ENCODE peak calls at places on chromosomes 1 and 21, in five cellular contexts. Q is left ventricle myocardium inferior; P is aorta; H is K562; I is CD8-positive, alpha-beta T cell. B is an unnamed sample.

GRCh38 chr1:24043345-24044032 is 63.4 kb upstream of the SRSF10 start:
- DNase-seq in Q (no peak), P (no peak), H (no peak), I (no peak), B (no peak)

GRCh38 chr1:43547538-43548072 is 16.9 kb downstream of the PTPRF start:
- DNase-seq in Q (no peak), P (no peak), H (no peak), I (no peak), B (no peak)

GRCh38 chr1:108886292-108886691 is 9.5 kb downstream of the GPSM2 start:
- DNase-seq in Q (no peak), P (no peak), H (no peak), I (no peak), B (no peak)

GRCh38 chr1:44777547-44777946 is 2.2 kb downstream of the RPS8 start:
- DNase-seq in Q (no peak), P (peak; percentile 58), H (no peak), I (no peak), B (no peak)

GRCh38 chr1:172670316-172670715 is 11.4 kb downstream of the FASLG start:
- DNase-seq in Q (no peak), P (no peak), H (no peak), I (peak; percentile 28), B (no peak)

GRCh38 chr1:48222501-48223242 is at the start of gene SLC5A9:
- DNase-seq in Q (no peak), P (peak; percentile 37), H (no peak), I (no peak), B (no peak)

GRCh38 chr1:171803056-171803455 is 21.6 kb downstream of the METTL13 start:
- DNase-seq in Q (no peak), P (no peak), H (no peak), I (no peak), B (no peak)

GRCh38 chr1:6464514-6464836 is 1.5 kb downstream of the TNFRSF25 start:
- DNase-seq in Q (peak; percentile 79), P (no peak), H (peak; percentile 44), I (peak; percentile 38), B (no peak)

GRCh38 chr1:2022063-2022770 is 3.1 kb downstream of the GABRD start:
- DNase-seq in Q (no peak), P (no peak), H (no peak), I (no peak), B (no peak)

GRCh38 chr1:199551967-199552565 is 475.4 kb upstream of the NR5A2 start:
- DNase-seq in Q (no peak), P (no peak), H (peak; percentile 41), I (peak; percentile 16), B (peak; percentile 20)

GRCh38 chr1:209368864-209369598 is 214.5 kb upstream of the CAMK1G start:
- DNase-seq in Q (peak; percentile 29), P (no peak), H (no peak), I (no peak), B (no peak)

GRCh38 chr1:231584117-231584516 is 42.5 kb upstream of the DISC1 start:
- DNase-seq in Q (no peak), P (no peak), H (peak; percentile 68), I (no peak), B (no peak)

GRCh38 chr21:29080454-29080930 is 7.0 kb upstream of the CCT8 start:
- DNase-seq in Q (no peak), P (no peak), H (no peak), I (peak; percentile 23), B (no peak)

GRCh38 chr1:207034208-207034607 is 1.7 kb upstream of the C1orf116 start:
- DNase-seq in Q (no peak), P (no peak), H (peak; percentile 64), I (no peak), B (no peak)

GRCh38 chr1:81760487-81761097 is 40.1 kb upstream of the ADGRL2 start:
- DNase-seq in Q (no peak), P (no peak), H (no peak), I (no peak), B (no peak)

GRCh38 chr1:186519981-186520380 is 59.1 kb upstream of the PDC start:
- DNase-seq in Q (no peak), P (no peak), H (no peak), I (no peak), B (no peak)

GRCh38 chr1:84096121-84096635 is 47.9 kb upstream of the PRKACB start:
- DNase-seq in Q (no peak), P (no peak), H (no peak), I (no peak), B (no peak)

GRCh38 chr21:43889055-43889454 is 24.0 kb downstream of the AGPAT3 start:
- DNase-seq in Q (no peak), P (no peak), H (no peak), I (no peak), B (no peak)

GRCh38 chr21:28230559-28230958 is 762.1 kb downstream of the LTN1 start:
- DNase-seq in Q (no peak), P (no peak), H (no peak), I (no peak), B (no peak)

GRCh38 chr1:26693557-26694184 is 2.1 kb upstream of the ARID1A start:
- DNase-seq in Q (no peak), P (no peak), H (no peak), I (no peak), B (no peak)

GRCh38 chr1:183282101-183282855 is 96.2 kb downstream of the LAMC2 start:
- DNase-seq in Q (no peak), P (no peak), H (no peak), I (no peak), B (no peak)

GRCh38 chr1:156836041-156836654 is 19.5 kb upstream of the SH2D2A start:
- DNase-seq in Q (no peak), P (no peak), H (no peak), I (no peak), B (no peak)

GRCh38 chr1:186958520-186958919 is 129.8 kb downstream of the PLA2G4A start:
- DNase-seq in Q (no peak), P (no peak), H (no peak), I (no peak), B (no peak)

GRCh38 chr1:196034080-196034706 is 574.0 kb downstream of the KCNT2 start:
- DNase-seq in Q (no peak), P (no peak), H (peak; percentile 30), I (no peak), B (no peak)

GRCh38 chr1:246583056-246583440 is 16.8 kb downstream of the CNST start:
- DNase-seq in Q (no peak), P (no peak), H (no peak), I (no peak), B (no peak)

GRCh38 chr1:17617787-17618557 is 78.5 kb downstream of the ARHGEF10L start:
- DNase-seq in Q (peak; percentile 82), P (peak; percentile 94), H (no peak), I (no peak), B (no peak)

GRCh38 chr1:91053630-91054029 is 31.8 kb upstream of the ZNF644 start:
- DNase-seq in Q (no peak), P (no peak), H (no peak), I (no peak), B (no peak)

GRCh38 chr1:203278087-203278884 is 27.0 kb upstream of the BTG2 start:
- DNase-seq in Q (peak; percentile 97), P (peak; percentile 97), H (peak; percentile 62), I (no peak), B (no peak)

GRCh38 chr1:42340093-42340492 is 5.1 kb upstream of the FOXJ3 start:
- DNase-seq in Q (no peak), P (no peak), H (no peak), I (no peak), B (no peak)

GRCh38 chr1:63920154-63921117 is 146.6 kb downstream of the ROR1 start:
- DNase-seq in Q (no peak), P (no peak), H (peak; percentile 1), I (no peak), B (no peak)

GRCh38 chr1:89453123-89453972 is 71.3 kb upstream of the LRRC8B start:
- DNase-seq in Q (no peak), P (no peak), H (no peak), I (no peak), B (no peak)

GRCh38 chr1:24752305-24752704 is 7.1 kb downstream of the CLIC4 start:
- DNase-seq in Q (no peak), P (no peak), H (no peak), I (no peak), B (no peak)

GRCh38 chr1:161379071-161379470 is 11.4 kb upstream of the CFAP126 start:
- DNase-seq in Q (peak; percentile 35), P (no peak), H (no peak), I (no peak), B (no peak)

DNA sequence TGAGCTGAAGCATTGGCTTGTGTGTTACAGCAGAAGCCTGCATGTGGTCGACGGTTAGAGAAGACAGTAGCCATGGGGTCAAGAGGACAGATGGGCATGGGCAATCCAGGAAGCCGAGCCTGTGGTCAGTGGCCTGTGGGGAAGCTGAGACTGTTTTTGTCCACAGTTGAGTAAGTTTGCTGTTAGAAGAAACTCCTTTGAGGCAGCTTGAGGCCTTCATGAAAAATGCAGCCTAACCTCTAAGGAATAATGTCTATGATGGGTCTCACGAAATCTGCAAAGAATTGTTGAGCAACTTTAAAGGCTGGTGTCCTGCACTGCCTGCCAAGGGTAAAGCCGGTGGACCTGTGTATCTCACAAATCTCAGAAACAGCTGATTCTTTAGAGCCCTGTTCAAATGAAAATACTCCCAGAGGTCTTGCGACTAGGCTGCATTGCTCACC is 322.4 kb downstream of the SETD4 start:
- DNase-seq in Q (peak; percentile 25), P (no peak), H (no peak), I (no peak), B (no peak)
- H3K27ac ChIP-seq in Q (peak overlapping the region; percentile 46), P (peak overlapping the region; percentile 36), H (no peak overlapping the region), I (no peak overlapping the region), B (no peak overlapping the region)

DNA sequence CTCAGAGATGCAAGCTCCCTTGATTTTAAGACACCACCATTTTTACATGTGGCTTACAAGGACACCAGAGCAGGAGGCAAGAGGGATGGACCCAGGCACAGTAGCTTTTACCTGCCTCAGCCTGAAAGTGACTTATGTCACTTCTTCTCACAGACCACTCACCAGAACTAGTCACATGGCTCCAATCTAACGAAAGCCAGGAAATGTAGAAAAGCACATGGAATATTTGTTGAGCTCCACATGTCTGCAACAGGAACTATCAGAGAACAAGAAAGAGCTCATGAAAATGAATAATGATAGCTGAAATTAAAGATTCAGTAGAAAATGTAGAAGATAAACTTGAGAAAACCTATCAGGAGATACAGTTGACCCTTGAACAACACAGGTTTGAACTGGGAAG is 69.4 kb downstream of the ZNF648 start:
- DNase-seq in Q (no peak), P (no peak), H (no peak), I (no peak), B (no peak)
- H3K27me3 ChIP-seq in Q (peaks cover 10% of the 10 kb centered on the region), P (no peaks in the 10 kb centered on the region), H (no peaks in the 10 kb centered on the region), I (no peaks in the 10 kb centered on the region), B (no peaks in the 10 kb centered on the region)

DNA sequence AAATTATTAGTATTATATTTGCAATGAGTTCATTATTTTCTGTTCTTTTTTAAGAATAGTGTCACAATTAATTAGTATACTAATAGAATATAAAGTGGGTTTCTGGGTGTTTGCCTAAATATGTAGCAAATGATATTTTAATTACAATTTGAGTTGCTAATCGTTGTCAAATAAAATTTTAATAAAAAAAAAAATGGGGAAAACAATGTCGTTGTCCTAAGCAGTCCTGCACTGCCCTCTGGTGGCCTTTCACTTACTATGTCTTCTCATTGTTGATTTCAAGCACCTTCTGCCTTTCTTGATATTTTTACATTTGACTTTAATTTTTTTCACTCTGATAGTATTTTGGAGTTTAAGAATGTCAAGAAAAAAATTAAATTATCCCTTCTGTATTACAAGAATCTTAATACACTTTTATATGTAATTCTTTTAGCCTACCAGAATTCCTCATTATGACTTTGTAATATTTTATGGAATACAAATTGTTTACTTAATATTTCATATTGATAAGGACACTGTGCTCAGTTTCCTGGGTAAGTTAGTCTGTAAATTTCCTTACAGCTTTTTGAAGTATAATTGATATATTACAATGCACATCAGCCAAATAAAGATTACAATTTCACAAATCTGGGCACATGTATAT is 104.5 kb upstream of the FMN2 start:
- DNase-seq in Q (no peak), P (no peak), H (peak; percentile 55), I (no peak), B (no peak)
- H3K4me1 ChIP-seq in Q (no peaks in the 10 kb centered on the region), P (no peaks in the 10 kb centered on the region), H (no peaks in the 10 kb centered on the region), I (no peaks in the 10 kb centered on the region), B (no peaks in the 10 kb centered on the region)

GRCh38 chr21:41802185-41802584 is 35.3 kb upstream of the RIPK4 start:
- DNase-seq in Q (no peak), P (peak; percentile 17), H (no peak), I (no peak), B (no peak)
- H3K27ac ChIP-seq in Q (no peak overlapping the region), P (no peak overlapping the region), H (no peak overlapping the region), I (no peak overlapping the region), B (no peak overlapping the region)